ENCODE peak calls at places on chromosome 10, in seven cellular contexts. One of them, this sample, is unnamed.

GRCh38 chr10:101215397-101216206 is 13.7 kb downstream of the LBX1 start:
- DNase-seq in stomach: no peak
- DNase-seq in AG04449: no peak
- DNase-seq in progenitor cell of endocrine pancreas: no peak
- DNase-seq in GM20000: peak
- DNase-seq in AG10803: no peak
- DNase-seq in endothelial cell: no peak
- DNase-seq in this sample: peak

GRCh38 chr10:85194685-85195084 is 866.3 kb downstream of the CCSER2 start:
- DNase-seq in stomach: no peak
- DNase-seq in AG04449: no peak
- DNase-seq in progenitor cell of endocrine pancreas: no peak
- DNase-seq in GM20000: no peak
- DNase-seq in AG10803: no peak
- DNase-seq in endothelial cell: no peak
- DNase-seq in this sample: no peak

GRCh38 chr10:44865289-44865671 is 45.9 kb upstream of the TMEM72 start:
- DNase-seq in stomach: no peak
- DNase-seq in AG04449: no peak
- DNase-seq in progenitor cell of endocrine pancreas: no peak
- DNase-seq in GM20000: no peak
- DNase-seq in AG10803: no peak
- DNase-seq in endothelial cell: no peak
- DNase-seq in this sample: no peak

GRCh38 chr10:72242675-72243074 is 26.6 kb upstream of the ASCC1 start:
- DNase-seq in stomach: peak
- DNase-seq in AG04449: no peak
- DNase-seq in progenitor cell of endocrine pancreas: no peak
- DNase-seq in GM20000: no peak
- DNase-seq in AG10803: peak
- DNase-seq in endothelial cell: peak
- DNase-seq in this sample: no peak

GRCh38 chr10:126088144-126088543 is 191.8 kb downstream of the FANK1 start:
- DNase-seq in stomach: no peak
- DNase-seq in AG04449: no peak
- DNase-seq in progenitor cell of endocrine pancreas: no peak
- DNase-seq in GM20000: no peak
- DNase-seq in AG10803: peak
- DNase-seq in endothelial cell: no peak
- DNase-seq in this sample: peak

GRCh38 chr10:30491204-30491603 is 57.2 kb downstream of the MAP3K8 start:
- DNase-seq in stomach: no peak
- DNase-seq in AG04449: no peak
- DNase-seq in progenitor cell of endocrine pancreas: no peak
- DNase-seq in GM20000: no peak
- DNase-seq in AG10803: peak
- DNase-seq in endothelial cell: no peak
- DNase-seq in this sample: no peak

GRCh38 chr10:116274141-116274861 is 1.3 kb upstream of the GFRA1 start:
- DNase-seq in stomach: no peak
- DNase-seq in AG04449: no peak
- DNase-seq in progenitor cell of endocrine pancreas: peak
- DNase-seq in GM20000: peak
- DNase-seq in AG10803: peak
- DNase-seq in endothelial cell: peak
- DNase-seq in this sample: peak

GRCh38 chr10:60979667-60980104 is 35.7 kb upstream of the RHOBTB1 start:
- DNase-seq in stomach: no peak
- DNase-seq in AG04449: no peak
- DNase-seq in progenitor cell of endocrine pancreas: no peak
- DNase-seq in GM20000: no peak
- DNase-seq in AG10803: no peak
- DNase-seq in endothelial cell: no peak
- DNase-seq in this sample: no peak

GRCh38 chr10:63628526-63629362 is 107.5 kb downstream of the REEP3 start:
- DNase-seq in stomach: peak
- DNase-seq in AG04449: no peak
- DNase-seq in progenitor cell of endocrine pancreas: no peak
- DNase-seq in GM20000: peak
- DNase-seq in AG10803: peak
- DNase-seq in endothelial cell: peak
- DNase-seq in this sample: peak

GRCh38 chr10:94006591-94007550 is 13.1 kb downstream of the PLCE1 start:
- DNase-seq in stomach: peak
- DNase-seq in AG04449: no peak
- DNase-seq in progenitor cell of endocrine pancreas: no peak
- DNase-seq in GM20000: no peak
- DNase-seq in AG10803: peak
- DNase-seq in endothelial cell: no peak
- DNase-seq in this sample: no peak

GRCh38 chr10:118592675-118593330 is 2.6 kb downstream of the PRLHR start:
- DNase-seq in stomach: no peak
- DNase-seq in AG04449: no peak
- DNase-seq in progenitor cell of endocrine pancreas: no peak
- DNase-seq in GM20000: no peak
- DNase-seq in AG10803: no peak
- DNase-seq in endothelial cell: no peak
- DNase-seq in this sample: no peak

GRCh38 chr10:92688927-92689662 is 660 bp upstream of the HHEX start:
- DNase-seq in stomach: peak
- DNase-seq in AG04449: no peak
- DNase-seq in progenitor cell of endocrine pancreas: peak
- DNase-seq in GM20000: peak
- DNase-seq in AG10803: no peak
- DNase-seq in endothelial cell: peak
- DNase-seq in this sample: peak

GRCh38 chr10:112288526-112288925 is 5.3 kb downstream of the TECTB start:
- DNase-seq in stomach: no peak
- DNase-seq in AG04449: no peak
- DNase-seq in progenitor cell of endocrine pancreas: no peak
- DNase-seq in GM20000: no peak
- DNase-seq in AG10803: no peak
- DNase-seq in endothelial cell: no peak
- DNase-seq in this sample: no peak

GRCh38 chr10:28291881-28292297 is 11.0 kb downstream of the MPP7 start:
- DNase-seq in stomach: no peak
- DNase-seq in AG04449: peak
- DNase-seq in progenitor cell of endocrine pancreas: no peak
- DNase-seq in GM20000: no peak
- DNase-seq in AG10803: peak
- DNase-seq in endothelial cell: no peak
- DNase-seq in this sample: no peak

GRCh38 chr10:129096340-129096984 is 370.6 kb upstream of the MGMT start:
- DNase-seq in stomach: no peak
- DNase-seq in AG04449: no peak
- DNase-seq in progenitor cell of endocrine pancreas: no peak
- DNase-seq in GM20000: no peak
- DNase-seq in AG10803: peak
- DNase-seq in endothelial cell: no peak
- DNase-seq in this sample: no peak

GRCh38 chr10:3045471-3046209 is 21.7 kb upstream of the PFKP start:
- DNase-seq in stomach: peak
- DNase-seq in AG04449: peak
- DNase-seq in progenitor cell of endocrine pancreas: peak
- DNase-seq in GM20000: no peak
- DNase-seq in AG10803: peak
- DNase-seq in endothelial cell: peak
- DNase-seq in this sample: peak

GRCh38 chr10:122273966-122274545 is 3.0 kb downstream of the BTBD16 start:
- DNase-seq in stomach: no peak
- DNase-seq in AG04449: no peak
- DNase-seq in progenitor cell of endocrine pancreas: no peak
- DNase-seq in GM20000: no peak
- DNase-seq in AG10803: no peak
- DNase-seq in endothelial cell: no peak
- DNase-seq in this sample: no peak

GRCh38 chr10:113683300-113683699 is 3.6 kb downstream of the CASP7 start:
- DNase-seq in stomach: no peak
- DNase-seq in AG04449: no peak
- DNase-seq in progenitor cell of endocrine pancreas: no peak
- DNase-seq in GM20000: no peak
- DNase-seq in AG10803: no peak
- DNase-seq in endothelial cell: no peak
- DNase-seq in this sample: no peak

GRCh38 chr10:130352291-130352645 is 216.1 kb downstream of the GLRX3 start:
- DNase-seq in stomach: no peak
- DNase-seq in AG04449: no peak
- DNase-seq in progenitor cell of endocrine pancreas: no peak
- DNase-seq in GM20000: no peak
- DNase-seq in AG10803: no peak
- DNase-seq in endothelial cell: no peak
- DNase-seq in this sample: peak

GRCh38 chr10:100509241-100509640 is 10.4 kb downstream of the SEC31B start:
- DNase-seq in stomach: no peak
- DNase-seq in AG04449: no peak
- DNase-seq in progenitor cell of endocrine pancreas: no peak
- DNase-seq in GM20000: no peak
- DNase-seq in AG10803: no peak
- DNase-seq in endothelial cell: no peak
- DNase-seq in this sample: no peak

GRCh38 chr10:79248341-79248931 is 98.8 kb upstream of the PPIF start:
- DNase-seq in stomach: no peak
- DNase-seq in AG04449: no peak
- DNase-seq in progenitor cell of endocrine pancreas: no peak
- DNase-seq in GM20000: no peak
- DNase-seq in AG10803: no peak
- DNase-seq in endothelial cell: no peak
- DNase-seq in this sample: no peak

GRCh38 chr10:86203162-86203905 is 163.3 kb downstream of the GRID1 start:
- DNase-seq in stomach: no peak
- DNase-seq in AG04449: no peak
- DNase-seq in progenitor cell of endocrine pancreas: peak
- DNase-seq in GM20000: peak
- DNase-seq in AG10803: peak
- DNase-seq in endothelial cell: peak
- DNase-seq in this sample: peak

GRCh38 chr10:77911535-77912123 is 14.9 kb downstream of the DLG5 start:
- DNase-seq in stomach: no peak
- DNase-seq in AG04449: no peak
- DNase-seq in progenitor cell of endocrine pancreas: no peak
- DNase-seq in GM20000: no peak
- DNase-seq in AG10803: peak
- DNase-seq in endothelial cell: no peak
- DNase-seq in this sample: no peak
- TF ChIP-seq CTCF in stomach: no peak
- TF ChIP-seq CTCF in AG04449: no peak
- TF ChIP-seq CTCF in progenitor cell of endocrine pancreas: no peak
- TF ChIP-seq CTCF in GM20000: no peak
- TF ChIP-seq CTCF in AG10803: no peak
- TF ChIP-seq CTCF in endothelial cell: no peak
- TF ChIP-seq CTCF in this sample: no peak

GRCh38 chr10:104327745-104328635 is 10.3 kb downstream of the ITPRIP start:
- DNase-seq in stomach: no peak
- DNase-seq in AG04449: no peak
- DNase-seq in progenitor cell of endocrine pancreas: no peak
- DNase-seq in GM20000: no peak
- DNase-seq in AG10803: peak
- DNase-seq in endothelial cell: peak
- DNase-seq in this sample: no peak
- TF ChIP-seq CTCF in stomach: no peak
- TF ChIP-seq CTCF in AG04449: peak
- TF ChIP-seq CTCF in progenitor cell of endocrine pancreas: no peak
- TF ChIP-seq CTCF in GM20000: no peak
- TF ChIP-seq CTCF in AG10803: peak
- TF ChIP-seq CTCF in endothelial cell: no peak
- TF ChIP-seq CTCF in this sample: no peak

GRCh38 chr10:51786016-51786683 is 86.8 kb upstream of the CSTF2T start:
- DNase-seq in stomach: no peak
- DNase-seq in AG04449: no peak
- DNase-seq in progenitor cell of endocrine pancreas: no peak
- DNase-seq in GM20000: no peak
- DNase-seq in AG10803: no peak
- DNase-seq in endothelial cell: no peak
- DNase-seq in this sample: no peak
- TF ChIP-seq CTCF in stomach: no peak
- TF ChIP-seq CTCF in AG04449: no peak
- TF ChIP-seq CTCF in progenitor cell of endocrine pancreas: no peak
- TF ChIP-seq CTCF in GM20000: no peak
- TF ChIP-seq CTCF in AG10803: no peak
- TF ChIP-seq CTCF in endothelial cell: no peak
- TF ChIP-seq CTCF in this sample: no peak

GRCh38 chr10:80662429-80663211 is 124.9 kb downstream of the SH2D4B start:
- DNase-seq in stomach: peak
- DNase-seq in AG04449: peak
- DNase-seq in progenitor cell of endocrine pancreas: peak
- DNase-seq in GM20000: peak
- DNase-seq in AG10803: peak
- DNase-seq in endothelial cell: peak
- DNase-seq in this sample: peak
- TF ChIP-seq CTCF in stomach: peak
- TF ChIP-seq CTCF in AG04449: peak
- TF ChIP-seq CTCF in progenitor cell of endocrine pancreas: peak
- TF ChIP-seq CTCF in GM20000: peak
- TF ChIP-seq CTCF in AG10803: peak
- TF ChIP-seq CTCF in endothelial cell: peak
- TF ChIP-seq CTCF in this sample: peak

DNA sequence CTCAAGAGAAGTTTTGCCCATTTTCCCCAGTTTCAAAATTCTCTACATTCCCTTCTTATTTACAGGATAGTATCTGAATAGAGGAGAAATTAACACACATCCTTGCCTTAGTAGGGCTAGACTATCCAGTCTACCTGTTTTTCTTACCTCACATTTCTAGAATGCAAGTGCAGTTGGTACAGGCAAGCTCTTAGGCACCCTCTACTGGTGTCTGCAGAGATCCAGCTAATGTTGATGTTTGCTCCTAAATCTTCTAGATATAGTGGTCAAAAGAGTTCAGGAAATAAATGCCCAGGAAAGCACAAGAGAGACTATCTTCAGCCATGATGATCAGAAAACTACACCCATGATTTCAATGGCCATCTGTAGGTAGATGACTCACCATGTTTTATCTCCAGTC is 205.3 kb downstream of the HTR7 start:
- DNase-seq in stomach: no peak
- DNase-seq in AG04449: no peak
- DNase-seq in progenitor cell of endocrine pancreas: no peak
- DNase-seq in GM20000: peak
- DNase-seq in AG10803: no peak
- DNase-seq in endothelial cell: no peak
- DNase-seq in this sample: no peak
- TF ChIP-seq CTCF in stomach: no peak
- TF ChIP-seq CTCF in AG04449: peak
- TF ChIP-seq CTCF in progenitor cell of endocrine pancreas: peak
- TF ChIP-seq CTCF in GM20000: peak
- TF ChIP-seq CTCF in AG10803: no peak
- TF ChIP-seq CTCF in endothelial cell: no peak
- TF ChIP-seq CTCF in this sample: no peak

This sample was measured in glutamatergic neuron.